ENCODE peak calls at places on chromosomes 1 and 21, in six cellular contexts. M is RWPE2; Q is activated naive CD4-positive, alpha-beta T cell treated with anti-CD3 and anti-CD28 coated beads, Interleukin-2, amount 10 ng/mL, durations not matched to agents 7 days and 5 days; Z is C1 segment of cervical spinal cord; R is stimulated activated effector memory CD8-positive, alpha-beta T cell treated with anti-CD3 and anti-CD28 coated beads, Interleukin-12 subunit alpha, Interleukin-12 subunit beta, amount 100 ng/mL, for 72 hours; U is amygdala. D is an unnamed sample.
A peak's percentile ranks its signal among the peaks of the same experiment; 100 is the strongest.

GRCh38 chr1:9153152-9153551 is 24.2 kb upstream of the GPR157 start:
- DNase-seq in M (no peak), Z (no peak), U (no peak), Q (no peak), R (no peak), D (no peak)

GRCh38 chr1:31714442-31715096 is 10.8 kb upstream of the COL16A1 start:
- DNase-seq in Q (peak; percentile 40), R (no peak), Z (no peak), M (no peak), U (no peak), D (no peak)

GRCh38 chr1:201911827-201912571 is 23.3 kb downstream of the SHISA4 start:
- DNase-seq in U (no peak), Z (no peak), R (no peak), Q (no peak), M (no peak), D (no peak)

GRCh38 chr1:100539836-100540536 is 2.0 kb downstream of the GPR88 start:
- DNase-seq in Q (peak; percentile 25), M (no peak), R (no peak), U (no peak), Z (no peak), D (no peak)

GRCh38 chr21:45872902-45873301 is 108.7 kb upstream of the COL6A1 start:
- DNase-seq in U (no peak), M (no peak), Z (no peak), R (no peak), Q (no peak), D (no peak)

GRCh38 chr1:207813513-207813881 is 61.6 kb downstream of the CD46 start:
- DNase-seq in U (no peak), R (no peak), M (no peak), Z (no peak), Q (no peak), D (no peak)

GRCh38 chr1:240967070-240967724 is 355.2 kb upstream of the GREM2 start:
- DNase-seq in R (no peak), Q (no peak), M (no peak), Z (no peak), U (no peak), D (no peak)

GRCh38 chr1:2422523-2422922 is 10.2 kb upstream of the PEX10 start:
- DNase-seq in M (no peak), U (no peak), Z (no peak), R (no peak), Q (no peak), D (no peak)

GRCh38 chr1:17438977-17439249 is 564 bp downstream of the RCC2 start:
- DNase-seq in R (no peak), Q (peak; percentile 26), Z (no peak), U (no peak), M (no peak), D (no peak)

GRCh38 chr1:218521414-218522169 is 176.5 kb downstream of the TGFB2 start:
- DNase-seq in Z (no peak), Q (peak; percentile 47), R (peak; percentile 26), M (no peak), U (no peak), D (no peak)

GRCh38 chr1:46691997-46692790 is 20.5 kb downstream of the TEX38 start:
- DNase-seq in Z (no peak), Q (no peak), R (no peak), M (no peak), U (no peak), D (no peak)

GRCh38 chr21:17513214-17514123 is 626 bp downstream of the CXADR start:
- DNase-seq in Z (no peak), R (peak; percentile 9), Q (peak; percentile 44), M (no peak), U (peak; percentile 28), D (no peak)

GRCh38 chr1:54069792-54070548 is 16.6 kb downstream of the TCEANC2 start:
- DNase-seq in M (no peak), R (no peak), Q (no peak), Z (no peak), U (no peak), D (no peak)

GRCh38 chr1:183653876-183654451 is 848 bp upstream of the APOBEC4 start:
- DNase-seq in U (no peak), R (no peak), M (no peak), Q (no peak), Z (no peak), D (no peak)

GRCh38 chr1:116501041-116501869 is 69.6 kb downstream of the CD58 start:
- DNase-seq in R (no peak), Q (no peak), Z (no peak), U (no peak), M (no peak), D (no peak)

GRCh38 chr1:215002471-215002870 is 80.1 kb upstream of the KCNK2 start:
- DNase-seq in M (no peak), Z (no peak), Q (no peak), R (no peak), U (no peak), D (peak; percentile 77)

GRCh38 chr1:154117642-154118041 is 37.2 kb downstream of the NUP210L start:
- DNase-seq in Q (no peak), Z (no peak), M (no peak), U (no peak), R (no peak), D (no peak)

GRCh38 chr1:101235696-101236545 is 898 bp upstream of the S1PR1 start:
- DNase-seq in M (peak; percentile 61), R (peak; percentile 46), U (no peak), Q (peak; percentile 83), Z (no peak), D (no peak)

GRCh38 chr1:71045463-71046028 is 2.1 kb downstream of the PTGER3 start:
- DNase-seq in U (no peak), Q (no peak), Z (no peak), R (no peak), M (no peak), D (no peak)

GRCh38 chr1:89085781-89086180 is 20.8 kb upstream of the GBP1 start:
- DNase-seq in M (no peak), U (no peak), Z (no peak), R (no peak), Q (peak; percentile 59), D (no peak)

GRCh38 chr1:28056129-28056925 is 32.1 kb downstream of the EYA3 start:
- DNase-seq in Z (no peak), Q (peak; percentile 49), M (no peak), R (peak; percentile 52), U (no peak), D (no peak)

GRCh38 chr1:15954316-15954715 is 21.6 kb downstream of the ZBTB17 start:
- DNase-seq in M (no peak), R (no peak), Q (no peak), Z (no peak), U (no peak), D (no peak)